ENCODE peak calls at places on chromosomes 6 and 20, in six cellular contexts. J is BJ, F is IMR-90, L is RWPE1, T is nephron progenitor cell, Q is fibroblast of lung. M is an unnamed sample.

GRCh38 chr6:36928547-36928918 is 26.0 kb upstream of the PI16 start:
- DNase-seq in T (no peak), J (no peak), L (no peak), Q (no peak), F (no peak), M (no peak)

GRCh38 chr6:44727651-44728630 is 340.4 kb downstream of the CDC5L start:
- DNase-seq in Q (no peak), F (no peak), J (no peak), T (no peak), L (no peak), M (no peak)

GRCh38 chr6:34182751-34183531 is 37.1 kb upstream of the GRM4 start:
- DNase-seq in T (no peak), Q (no peak), L (no peak), J (no peak), F (no peak), M (peak)

GRCh38 chr6:56642366-56643261 is at the start of gene DST:
- DNase-seq in Q (peak), F (peak), L (peak), J (peak), T (no peak), M (no peak)

GRCh38 chr6:156866181-156866862 is 89.1 kb downstream of the ARID1B start:
- DNase-seq in T (no peak), L (peak), F (peak), J (no peak), Q (peak), M (peak)

GRCh38 chr6:110878751-110879539 is 4.4 kb downstream of the AMD1 start:
- DNase-seq in F (peak), L (no peak), T (peak), J (no peak), Q (peak), M (no peak)

GRCh38 chr20:63911171-63911570 is 16.2 kb downstream of the DNAJC5 start:
- DNase-seq in T (no peak), Q (peak), J (no peak), F (peak), L (peak), M (no peak)

GRCh38 chr20:45361794-45362193 is 1.2 kb upstream of the SYS1 start:
- DNase-seq in T (no peak), J (no peak), F (no peak), L (no peak), Q (no peak), M (no peak)

GRCh38 chr20:16481977-16482376 is 91.3 kb downstream of the KIF16B start:
- DNase-seq in F (no peak), L (no peak), T (no peak), J (no peak), Q (no peak), M (no peak)

GRCh38 chr6:36666726-36667591 is 11.6 kb upstream of the CDKN1A start:
- DNase-seq in F (peak), J (peak), Q (peak), L (peak), T (peak), M (peak)

GRCh38 chr6:35568967-35569606 is 56.4 kb upstream of the TULP1 start:
- DNase-seq in L (no peak), Q (peak), T (peak), J (no peak), F (no peak), M (peak)

GRCh38 chr20:3825526-3825925 is 5.2 kb downstream of the AP5S1 start:
- DNase-seq in F (no peak), J (no peak), T (no peak), L (no peak), Q (no peak), M (no peak)
- TF ChIP-seq CTCF in F (no peak), J (no peak), T (no peak), L (no peak), Q (no peak), M (no peak)

GRCh38 chr6:136783495-136784270 is 8.6 kb downstream of the MAP3K5 start:
- DNase-seq in F (no peak), L (no peak), Q (no peak), T (no peak), J (no peak), M (peak)
- TF ChIP-seq CTCF in F (no peak), L (no peak), Q (no peak), T (no peak), J (no peak), M (no peak)

GRCh38 chr6:16080204-16080603 is 48.7 kb upstream of the MYLIP start:
- DNase-seq in L (no peak), Q (no peak), F (no peak), J (no peak), T (no peak), M (no peak)

GRCh38 chr6:16081337-16081736 is 47.5 kb upstream of the MYLIP start:
- DNase-seq in L (no peak), T (no peak), F (no peak), Q (no peak), J (no peak), M (no peak)

GRCh38 chr6:16078064-16078463 is 50.8 kb upstream of the MYLIP start:
- DNase-seq in L (no peak), F (no peak), Q (no peak), T (no peak), J (no peak), M (peak)

GRCh38 chr6:16079354-16079753 is 49.5 kb upstream of the MYLIP start:
- DNase-seq in L (no peak), J (no peak), T (no peak), Q (no peak), F (no peak), M (no peak)

GRCh38 chr6:16082367-16082766 is 46.5 kb upstream of the MYLIP start:
- DNase-seq in J (no peak), F (no peak), T (no peak), Q (no peak), L (no peak), M (no peak)
- TF ChIP-seq CTCF in J (no peak), F (no peak), T (no peak), Q (no peak), L (no peak), M (no peak)

GRCh38 chr6:4383910-4384637 is 248.7 kb upstream of the ECI2 start:
- DNase-seq in Q (peak), L (no peak), T (no peak), F (no peak), J (no peak), M (no peak)

GRCh38 chr6:4379958-4380357 is 244.6 kb upstream of the ECI2 start:
- DNase-seq in F (no peak), J (no peak), T (no peak), L (no peak), Q (no peak), M (no peak)

GRCh38 chr6:4382362-4382853 is 247.0 kb upstream of the ECI2 start:
- DNase-seq in J (no peak), L (no peak), F (no peak), Q (peak), T (no peak), M (no peak)

GRCh38 chr6:4380881-4381281 is 245.5 kb upstream of the ECI2 start:
- DNase-seq in F (no peak), J (no peak), Q (no peak), T (no peak), L (no peak), M (no peak)

GRCh38 chr6:4381379-4381778 is 246.0 kb upstream of the ECI2 start:
- DNase-seq in Q (peak), J (no peak), F (peak), L (no peak), T (no peak), M (no peak)
- TF ChIP-seq CTCF in Q (no peak), J (no peak), F (no peak), L (no peak), T (no peak), M (no peak)

GRCh38 chr6:96086745-96087144 is 71.0 kb downstream of the FUT9 start:
- DNase-seq in T (no peak), Q (no peak), L (no peak), J (no peak), F (no peak), M (no peak)

GRCh38 chr6:96089173-96089572 is 73.4 kb downstream of the FUT9 start:
- DNase-seq in Q (no peak), L (no peak), J (no peak), T (peak), F (no peak), M (no peak)
- TF ChIP-seq CTCF in Q (no peak), L (no peak), J (no peak), T (peak), F (no peak), M (peak)

DNA sequence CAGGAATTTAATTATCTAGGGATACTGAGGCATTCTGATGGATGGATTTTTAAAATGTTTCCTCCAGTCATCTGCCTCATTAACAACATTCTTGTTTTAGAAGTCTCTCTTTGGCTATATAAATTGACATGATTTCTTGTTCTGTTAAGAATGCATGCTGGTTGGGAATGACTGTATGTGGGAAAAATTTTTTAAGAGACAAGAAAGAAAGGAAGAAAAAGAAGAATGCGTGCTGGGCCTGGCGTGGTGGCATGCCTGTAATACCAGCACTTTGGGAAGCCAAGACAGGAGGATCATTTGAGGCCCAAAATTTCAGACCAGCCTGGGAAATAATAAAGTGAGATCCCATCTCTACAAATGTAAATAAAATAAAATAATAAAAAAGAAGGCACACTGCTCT is 203.6 kb downstream of the GJA1 start:
- DNase-seq in T (no peak), Q (no peak), L (no peak), F (no peak), J (peak), M (no peak)
- TF ChIP-seq CTCF in T (no peak), Q (no peak), L (no peak), F (no peak), J (no peak), M (no peak)

GRCh38 chr6:163169521-163169920 is 245.0 kb upstream of the QKI start:
- DNase-seq in L (no peak), F (no peak), Q (no peak), T (no peak), J (no peak), M (no peak)

GRCh38 chr6:163173741-163174140 is 240.8 kb upstream of the QKI start:
- DNase-seq in F (no peak), L (no peak), Q (no peak), J (no peak), T (no peak), M (no peak)

GRCh38 chr6:163175301-163175700 is 239.2 kb upstream of the QKI start:
- DNase-seq in Q (no peak), J (no peak), T (no peak), F (no peak), L (no peak), M (no peak)

GRCh38 chr6:163165922-163166321 is 248.6 kb upstream of the QKI start:
- DNase-seq in F (no peak), L (no peak), J (no peak), T (no peak), Q (no peak), M (no peak)

GRCh38 chr6:163170294-163170883 is 244.1 kb upstream of the QKI start:
- DNase-seq in J (no peak), L (peak), F (no peak), Q (no peak), T (no peak), M (peak)
- TF ChIP-seq CTCF in J (peak), L (peak), F (peak), Q (peak), T (peak), M (peak)

GRCh38 chr20:48701702-48702101 is 126.1 kb downstream of the PREX1 start:
- DNase-seq in J (no peak), L (no peak), T (no peak), Q (no peak), F (no peak), M (no peak)

GRCh38 chr20:48697845-48698491 is 129.8 kb downstream of the PREX1 start:
- DNase-seq in F (peak), J (no peak), Q (peak), L (peak), T (no peak), M (no peak)

GRCh38 chr20:48695738-48696137 is 132.1 kb downstream of the PREX1 start:
- DNase-seq in J (no peak), T (no peak), F (no peak), Q (no peak), L (no peak), M (no peak)

GRCh38 chr20:48695255-48695654 is 132.5 kb downstream of the PREX1 start:
- DNase-seq in T (no peak), Q (no peak), J (no peak), L (peak), F (no peak), M (no peak)

GRCh38 chr20:48698507-48699267 is 129.1 kb downstream of the PREX1 start:
- DNase-seq in Q (no peak), J (no peak), T (no peak), L (no peak), F (no peak), M (no peak)
- TF ChIP-seq CTCF in Q (peak), J (no peak), T (no peak), L (no peak), F (no peak), M (no peak)

DNA sequence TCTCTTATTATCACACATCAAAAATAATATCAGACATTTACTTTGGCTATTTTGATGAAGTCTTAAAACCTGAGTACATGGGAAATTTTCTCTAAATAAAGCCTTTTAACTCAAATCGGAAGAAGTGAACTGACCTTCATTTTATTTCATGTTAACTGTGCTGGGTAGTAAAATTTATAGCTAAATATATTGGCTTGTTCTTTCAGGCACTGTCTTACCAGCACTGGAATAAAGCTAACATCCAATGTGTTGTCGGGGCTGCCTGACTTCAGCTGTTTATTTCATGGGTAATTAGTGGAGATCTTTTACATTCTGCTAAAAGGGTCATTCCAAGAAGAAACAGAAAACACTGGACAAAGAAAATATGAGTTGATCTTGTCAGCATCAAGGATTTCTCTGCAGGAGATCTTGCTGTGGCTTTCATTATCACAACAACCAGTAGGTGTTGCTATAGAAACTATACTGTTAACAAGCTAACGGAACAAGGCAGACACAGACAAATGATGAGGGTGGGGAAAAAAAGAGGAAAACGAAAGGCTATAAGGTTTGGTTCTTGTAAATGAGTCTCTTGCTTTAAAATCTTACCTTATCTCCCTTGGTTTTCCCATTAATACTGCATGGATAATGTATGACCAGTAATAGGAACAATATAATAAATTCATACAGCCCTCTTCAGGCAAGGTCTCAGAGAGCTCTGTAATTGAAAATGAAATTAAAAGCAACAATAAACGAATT is 206.9 kb downstream of the SIM1 start:
- DNase-seq in T (no peak), Q (peak), J (no peak), F (peak), L (no peak), M (peak)
- TF ChIP-seq CTCF in T (no peak), Q (peak), J (peak), F (peak), L (no peak), M (no peak)

M was measured in GM10248.